ENCODE peak calls at places on chromosome 15, in seven cellular contexts. K, X, U, T, W, I and E are unnamed samples.

GRCh38 chr15:79948095-79948695 is 22.8 kb downstream of the BCL2A1 start:
- DNase-seq in K (no peak), X (no peak), U (no peak), T (peak), W (no peak), I (no peak), E (no peak)

GRCh38 chr15:33834892-33835730 is 133.2 kb upstream of the CHRM5 start:
- DNase-seq in K (no peak), X (no peak), U (no peak), T (no peak), W (no peak), I (peak), E (no peak)

GRCh38 chr15:58929891-58930416 is 3.5 kb downstream of the SLTM start:
- DNase-seq in K (no peak), X (no peak), U (no peak), T (no peak), W (no peak), I (no peak), E (no peak)

GRCh38 chr15:84761534-84762190 is 13.3 kb downstream of the ZNF592 start:
- DNase-seq in K (no peak), X (peak), U (no peak), T (no peak), W (no peak), I (no peak), E (no peak)

GRCh38 chr15:96336045-96336642 is 5.6 kb downstream of the NR2F2 start:
- DNase-seq in K (no peak), X (no peak), U (no peak), T (peak), W (no peak), I (no peak), E (peak)

GRCh38 chr15:98442379-98442833 is 205.9 kb upstream of the IGF1R start:
- DNase-seq in K (peak), X (peak), U (peak), T (peak), W (no peak), I (peak), E (peak)

GRCh38 chr15:99507732-99508571 is 57.8 kb upstream of the MEF2A start:
- DNase-seq in K (no peak), X (peak), U (no peak), T (no peak), W (no peak), I (no peak), E (no peak)

GRCh38 chr15:90603893-90604292 is 74.2 kb downstream of the CRTC3 start:
- DNase-seq in K (no peak), X (no peak), U (no peak), T (peak), W (no peak), I (no peak), E (no peak)

GRCh38 chr15:69813881-69814280 is 283.8 kb downstream of the TLE3 start:
- DNase-seq in K (no peak), X (no peak), U (no peak), T (no peak), W (no peak), I (no peak), E (no peak)

GRCh38 chr15:53323197-53323596 is 436.3 kb downstream of the WDR72 start:
- DNase-seq in K (no peak), X (no peak), U (no peak), T (no peak), W (no peak), I (no peak), E (no peak)

GRCh38 chr15:87033056-87033455 is 953.4 kb downstream of the AGBL1 start:
- DNase-seq in K (no peak), X (no peak), U (no peak), T (no peak), W (no peak), I (no peak), E (no peak)

GRCh38 chr15:44535509-44536297 is 1.2 kb upstream of the EIF3J start:
- DNase-seq in K (no peak), X (peak), U (peak), T (peak), W (no peak), I (no peak), E (peak)

GRCh38 chr15:90519688-90520087 is 10.0 kb upstream of the CRTC3 start:
- DNase-seq in K (no peak), X (no peak), U (no peak), T (no peak), W (no peak), I (no peak), E (no peak)

GRCh38 chr15:75452968-75453702 is 1.6 kb upstream of the SIN3A start:
- DNase-seq in K (peak), X (no peak), U (peak), T (peak), W (peak), I (no peak), E (peak)
- TF ChIP-seq JUND in K (no peak), X (no peak), U (no peak), T (no peak), W (no peak), I (no peak), E (no peak)

DNA sequence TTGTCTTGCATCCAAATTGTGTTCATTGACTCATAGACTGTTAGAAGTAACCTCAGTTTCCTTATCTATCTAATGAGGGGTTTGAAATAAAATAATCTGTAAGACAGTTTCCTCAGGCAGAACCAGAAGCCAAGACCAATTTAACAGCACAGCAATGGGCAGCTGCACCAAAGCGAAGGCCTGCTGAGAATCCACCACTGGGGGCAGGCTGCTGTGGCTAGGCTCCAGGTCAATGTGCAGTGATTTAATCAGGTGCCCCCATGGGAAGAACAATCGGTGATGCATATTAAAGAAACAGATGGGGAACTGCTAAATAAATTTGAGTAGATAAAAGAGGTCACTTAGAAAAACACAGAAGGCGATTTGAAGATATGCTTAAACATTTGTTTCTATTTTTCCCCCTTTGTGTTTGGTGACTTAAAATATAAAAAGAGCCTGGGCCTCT is 28.0 kb upstream of the TMOD3 start:
- DNase-seq in K (peak), X (peak), U (peak), T (peak), W (no peak), I (no peak), E (peak)
- TF ChIP-seq JUND in K (no peak), X (no peak), U (no peak), T (no peak), W (no peak), I (no peak), E (no peak)

DNA sequence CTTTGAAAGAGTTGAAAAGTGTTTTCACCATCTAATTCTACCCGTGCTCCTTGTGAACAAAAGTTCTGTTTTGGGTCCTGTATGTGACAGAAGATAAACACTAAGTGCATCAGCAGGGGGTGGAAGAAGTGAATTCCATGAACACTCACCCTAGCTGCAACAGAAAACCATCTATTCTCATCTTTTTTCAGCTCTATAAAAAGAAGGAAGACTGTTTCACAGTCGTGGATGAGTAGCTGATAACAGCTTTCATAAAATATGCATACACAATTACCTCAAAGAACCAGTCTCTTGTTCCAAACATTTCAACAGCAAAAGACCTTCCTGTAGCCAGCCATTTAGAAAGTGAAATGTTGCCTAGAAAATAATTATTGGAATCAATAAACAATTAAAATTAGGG is 281.7 kb upstream of the RASGRP1 start:
- DNase-seq in K (no peak), X (no peak), U (no peak), T (no peak), W (no peak), I (no peak), E (no peak)
- TF ChIP-seq JUND in K (no peak), X (no peak), U (no peak), T (no peak), W (no peak), I (no peak), E (no peak)

GRCh38 chr15:56733131-56734012 is at the start of gene ZNF280D:
- DNase-seq in K (peak), X (peak), U (peak), T (peak), W (no peak), I (no peak), E (peak)
- TF ChIP-seq JUND in K (no peak), X (no peak), U (no peak), T (peak), W (no peak), I (no peak), E (no peak)

GRCh38 chr15:36912311-36912712 is 188.0 kb downstream of the MEIS2 start:
- DNase-seq in K (no peak), X (no peak), U (no peak), T (no peak), W (no peak), I (no peak), E (no peak)
- TF ChIP-seq JUND in K (no peak), X (no peak), U (no peak), T (no peak), W (no peak), I (no peak), E (no peak)